ENCODE peak calls at places on chromosomes 13 and 19, in eight cellular contexts. X is tibial nerve; Z is naive thymus-derived CD4-positive, alpha-beta T cell; J is tibial artery; C is uterus; W is heart left ventricle; O is CD8-positive, alpha-beta memory T cell; R is heart right ventricle. G is an unnamed sample.
A peak's percentile ranks its signal among the peaks of the same experiment; 100 is the strongest.

GRCh38 chr19:50537769-50538230 is 24.1 kb upstream of the ASPDH start:
- DNase-seq in X (peak; percentile 44), Z (peak; percentile 67), J (peak; percentile 47), C (no peak), W (peak; percentile 80), O (peak; percentile 40), R (peak; percentile 69), G (peak; percentile 47)

GRCh38 chr13:47679391-47679790 is 321.7 kb downstream of the SUCLA2 start:
- DNase-seq in X (no peak), Z (no peak), J (no peak), C (no peak), W (no peak), O (no peak), R (no peak), G (no peak)

GRCh38 chr19:6712692-6713670 is 7.5 kb downstream of the C3 start:
- DNase-seq in X (no peak), Z (no peak), J (no peak), C (no peak), W (no peak), O (no peak), R (no peak), G (no peak)

GRCh38 chr19:55600336-55601028 is 394 bp downstream of the ZNF524 start:
- DNase-seq in X (no peak), Z (no peak), J (no peak), C (peak; percentile 77), W (peak; percentile 83), O (no peak), R (peak; percentile 71), G (peak; percentile 13)

GRCh38 chr13:21637296-21637695 is 33.3 kb upstream of the MICU2 start:
- DNase-seq in X (no peak), Z (no peak), J (no peak), C (no peak), W (no peak), O (no peak), R (no peak), G (peak; percentile 35)

GRCh38 chr13:93151277-93151676 is 75.3 kb upstream of the GPC6 start:
- DNase-seq in X (no peak), Z (no peak), J (no peak), C (no peak), W (no peak), O (no peak), R (no peak), G (no peak)

GRCh38 chr19:55305491-55305890 is 19.6 kb downstream of the TMEM150B start:
- DNase-seq in X (peak; percentile 37), Z (peak; percentile 55), J (peak; percentile 42), C (peak; percentile 31), W (no peak), O (peak; percentile 24), R (peak; percentile 40), G (no peak)

GRCh38 chr13:73984949-73985691 is 149.1 kb downstream of the KLF12 start:
- DNase-seq in X (no peak), Z (peak; percentile 58), J (no peak), C (no peak), W (peak; percentile 59), O (peak; percentile 25), R (peak; percentile 29), G (no peak)

GRCh38 chr19:6423499-6424189 is 967 bp downstream of the KHSRP start:
- DNase-seq in X (no peak), Z (peak; percentile 45), J (no peak), C (peak; percentile 34), W (no peak), O (peak; percentile 15), R (no peak), G (peak; percentile 53)

GRCh38 chr19:11905928-11906327 is 18.3 kb downstream of the ZNF69 start:
- DNase-seq in X (no peak), Z (no peak), J (no peak), C (no peak), W (no peak), O (no peak), R (no peak), G (no peak)

GRCh38 chr13:85798999-85799646 is at the start of gene SLITRK6:
- DNase-seq in X (no peak), Z (no peak), J (no peak), C (no peak), W (no peak), O (no peak), R (no peak), G (no peak)

GRCh38 chr13:107203146-107203847 is 635.4 kb upstream of the ARGLU1 start:
- DNase-seq in X (no peak), Z (no peak), J (no peak), C (no peak), W (no peak), O (no peak), R (peak; percentile 15), G (peak; percentile 55)

GRCh38 chr19:28963481-28964245 is 249.3 kb downstream of the UQCRFS1 start:
- DNase-seq in X (no peak), Z (no peak), J (no peak), C (no peak), W (no peak), O (no peak), R (no peak), G (no peak)

GRCh38 chr19:28960986-28961705 is 251.8 kb downstream of the UQCRFS1 start:
- DNase-seq in X (no peak), Z (no peak), J (no peak), C (no peak), W (no peak), O (no peak), R (no peak), G (no peak)

GRCh38 chr19:28961772-28962500 is 251.0 kb downstream of the UQCRFS1 start:
- DNase-seq in X (no peak), Z (no peak), J (no peak), C (no peak), W (no peak), O (no peak), R (no peak), G (peak; percentile 18)

GRCh38 chr19:28966737-28967401 is 246.1 kb downstream of the UQCRFS1 start:
- DNase-seq in X (no peak), Z (no peak), J (no peak), C (no peak), W (no peak), O (no peak), R (no peak), G (no peak)

DNA sequence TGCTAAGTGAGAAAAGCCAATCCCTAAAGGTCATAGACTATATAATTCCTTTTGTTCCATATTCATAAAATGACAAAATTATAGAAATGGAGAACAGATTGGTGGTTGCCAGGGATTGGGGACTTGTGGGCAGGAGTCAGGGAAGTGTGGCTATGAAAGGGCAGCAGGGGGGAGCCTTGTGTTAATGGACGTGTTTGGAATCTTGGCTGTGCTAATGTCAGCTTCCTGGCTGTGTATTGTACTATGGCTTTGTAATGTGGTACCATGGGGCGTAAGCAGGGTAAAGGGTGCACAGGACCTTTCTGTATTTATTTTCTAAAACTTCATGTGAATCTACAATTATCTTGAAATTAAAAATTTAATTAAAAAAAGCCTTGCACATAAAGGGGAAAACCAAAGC is 248.5 kb downstream of the UQCRFS1 start:
- DNase-seq in X (no peak), Z (no peak), J (no peak), C (no peak), W (no peak), O (no peak), R (no peak), G (no peak)
- H3K4me1 ChIP-seq in X (no peaks in the 10 kb centered on the region), Z (no peaks in the 10 kb centered on the region), J (no peaks in the 10 kb centered on the region), C (no peaks in the 10 kb centered on the region), W (peaks cover 3% of the 10 kb centered on the region), O (no peaks in the 10 kb centered on the region), R (no peaks in the 10 kb centered on the region), G (peaks cover 3% of the 10 kb centered on the region)

DNA sequence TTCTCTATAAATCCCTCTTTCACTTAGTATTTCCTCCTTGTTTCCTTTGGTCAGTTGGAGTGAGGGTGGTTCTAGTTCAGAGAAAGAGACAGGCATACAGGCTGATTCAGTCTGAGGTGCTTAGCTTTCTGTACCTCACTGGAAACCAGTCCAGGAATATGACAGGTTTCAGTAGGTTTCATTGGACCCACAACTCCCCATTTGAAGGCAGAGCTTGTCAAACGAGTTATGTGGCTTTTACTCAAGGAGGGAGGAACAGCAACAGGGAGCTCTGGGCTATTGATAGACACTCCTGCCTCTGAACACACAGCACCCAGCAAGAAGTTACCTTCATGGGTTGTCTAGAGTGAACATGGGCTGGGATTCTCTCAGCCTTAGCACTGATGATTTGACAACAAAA is 14.5 kb downstream of the ACTN4 start:
- DNase-seq in X (no peak), Z (no peak), J (no peak), C (no peak), W (no peak), O (no peak), R (no peak), G (no peak)
- H3K4me1 ChIP-seq in X (peaks cover 94% of the 10 kb centered on the region), Z (peaks cover 27% of the 10 kb centered on the region), J (peaks cover 96% of the 10 kb centered on the region), C (peaks cover 41% of the 10 kb centered on the region), W (peaks cover 97% of the 10 kb centered on the region), O (peaks cover 83% of the 10 kb centered on the region), R (peaks cover 97% of the 10 kb centered on the region), G (peaks cover 100% of the 10 kb centered on the region)

DNA sequence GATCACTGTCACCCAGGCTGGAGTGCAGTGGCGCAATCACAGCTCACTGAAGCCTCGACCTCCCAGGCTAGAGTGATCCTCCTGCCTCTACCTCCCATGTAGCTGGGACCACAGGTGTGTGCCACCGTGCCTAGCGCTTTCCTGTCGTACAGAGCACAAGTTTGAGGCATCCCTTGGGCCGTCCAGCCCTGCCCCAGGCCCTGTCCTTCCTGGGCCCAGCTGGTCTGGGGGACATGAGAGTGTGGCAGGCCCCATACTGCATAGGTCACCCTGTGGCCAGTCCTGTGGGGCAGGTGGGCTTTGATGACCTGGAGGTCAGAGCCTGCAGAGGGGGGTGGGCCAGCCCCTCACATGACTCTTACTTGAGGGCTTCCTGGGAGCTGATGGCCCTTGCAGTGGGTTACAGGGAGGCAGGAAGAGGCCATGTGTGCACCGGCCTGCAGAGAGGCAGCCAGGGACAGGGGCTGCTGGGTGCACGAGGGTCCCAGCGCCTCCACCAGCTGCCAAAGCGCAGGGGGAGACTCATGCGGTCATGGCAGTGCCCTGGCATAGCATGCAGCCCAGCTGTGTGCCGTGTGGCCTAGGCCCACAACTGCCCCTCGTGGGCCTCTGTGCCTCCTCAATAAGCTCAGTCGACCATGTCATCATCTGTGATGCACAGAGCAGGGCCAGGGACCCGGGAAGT is 61.4 kb downstream of the KDM4B start:
- DNase-seq in X (no peak), Z (no peak), J (no peak), C (no peak), W (no peak), O (no peak), R (no peak), G (no peak)
- H3K4me1 ChIP-seq in X (peaks cover 7% of the 10 kb centered on the region), Z (no peaks in the 10 kb centered on the region), J (no peaks in the 10 kb centered on the region), C (no peaks in the 10 kb centered on the region), W (peaks cover 20% of the 10 kb centered on the region), O (no peaks in the 10 kb centered on the region), R (peaks cover 34% of the 10 kb centered on the region), G (peaks cover 29% of the 10 kb centered on the region)

GRCh38 chr19:13035820-13036365 is 40.6 kb downstream of the NFIX start:
- DNase-seq in X (no peak), Z (no peak), J (no peak), C (no peak), W (no peak), O (no peak), R (no peak), G (no peak)

GRCh38 chr19:13033244-13033643 is 38.0 kb downstream of the NFIX start:
- DNase-seq in X (no peak), Z (no peak), J (no peak), C (no peak), W (no peak), O (no peak), R (no peak), G (no peak)

GRCh38 chr19:13033819-13034611 is 38.7 kb downstream of the NFIX start:
- DNase-seq in X (peak; percentile 68), Z (peak; percentile 40), J (peak; percentile 75), C (peak; percentile 80), W (peak; percentile 91), O (peak; percentile 29), R (peak; percentile 85), G (peak; percentile 76)

GRCh38 chr19:13032837-13033236 is 37.6 kb downstream of the NFIX start:
- DNase-seq in X (no peak), Z (no peak), J (no peak), C (no peak), W (no peak), O (no peak), R (no peak), G (no peak)

GRCh38 chr19:13034636-13035035 is 39.4 kb downstream of the NFIX start:
- DNase-seq in X (no peak), Z (no peak), J (no peak), C (no peak), W (no peak), O (no peak), R (no peak), G (no peak)
- H3K4me1 ChIP-seq in X (peaks cover 81% of the 10 kb centered on the region), Z (no peaks in the 10 kb centered on the region), J (peaks cover 95% of the 10 kb centered on the region), C (peaks cover 34% of the 10 kb centered on the region), W (peaks cover 88% of the 10 kb centered on the region), O (no peaks in the 10 kb centered on the region), R (peaks cover 91% of the 10 kb centered on the region), G (peaks cover 65% of the 10 kb centered on the region)